ENCODE peak calls at places on chromosomes 11 and 22, in six cellular contexts. J is sigmoid colon, H is heart left ventricle, G is body of pancreas, W is stomach, M is ovary. C is an unnamed sample.

GRCh38 chr11:110311783-110312578 is 15.6 kb upstream of the RDX start:
- DNase-seq in J (no peak), H (no peak), G (no peak), W (no peak), M (no peak), C (no peak)

GRCh38 chr11:108592591-108593213 is 866 bp downstream of the EXPH5 start:
- DNase-seq in J (no peak), H (no peak), G (peak), W (peak), M (peak), C (peak)

GRCh38 chr11:118522571-118523072 is 4.7 kb upstream of the TTC36 start:
- DNase-seq in J (no peak), H (no peak), G (no peak), W (no peak), M (no peak), C (no peak)

GRCh38 chr11:76149713-76150112 is 56.6 kb downstream of the WNT11 start:
- DNase-seq in J (no peak), H (no peak), G (no peak), W (no peak), M (no peak), C (no peak)

GRCh38 chr11:22390283-22390655 is 52.1 kb downstream of the SLC17A6 start:
- DNase-seq in J (no peak), H (no peak), G (no peak), W (no peak), M (no peak), C (no peak)

GRCh38 chr11:10305964-10306918 is 1.4 kb downstream of the ADM start:
- DNase-seq in J (no peak), H (peak), G (peak), W (peak), M (no peak), C (peak)

GRCh38 chr11:8531312-8531711 is 62.7 kb downstream of the STK33 start:
- DNase-seq in J (no peak), H (peak), G (no peak), W (no peak), M (no peak), C (no peak)

GRCh38 chr11:1307998-1308744 is 1.3 kb downstream of the TOLLIP start:
- DNase-seq in J (no peak), H (no peak), G (peak), W (peak), M (no peak), C (no peak)

GRCh38 chr11:95559899-95560298 is 229.7 kb downstream of the FAM76B start:
- DNase-seq in J (no peak), H (no peak), G (peak), W (no peak), M (peak), C (peak)

GRCh38 chr22:44862981-44863860 is 110.8 kb downstream of the ARHGAP8 start:
- DNase-seq in J (no peak), H (peak), G (no peak), W (no peak), M (no peak), C (no peak)

GRCh38 chr11:106076421-106076922 is 675 bp downstream of the KBTBD3 start:
- DNase-seq in J (peak), H (no peak), G (peak), W (no peak), M (no peak), C (peak)

GRCh38 chr11:106072804-106073203 is 4.3 kb downstream of the KBTBD3 start:
- DNase-seq in J (no peak), H (no peak), G (no peak), W (no peak), M (no peak), C (no peak)

GRCh38 chr11:106082096-106082495 is 4.6 kb downstream of the AASDHPPT start:
- DNase-seq in J (no peak), H (no peak), G (no peak), W (no peak), M (no peak), C (no peak)

GRCh38 chr11:106077609-106078517 is at the start of gene AASDHPPT:
- DNase-seq in J (no peak), H (no peak), G (peak), W (peak), M (no peak), C (peak)

DNA sequence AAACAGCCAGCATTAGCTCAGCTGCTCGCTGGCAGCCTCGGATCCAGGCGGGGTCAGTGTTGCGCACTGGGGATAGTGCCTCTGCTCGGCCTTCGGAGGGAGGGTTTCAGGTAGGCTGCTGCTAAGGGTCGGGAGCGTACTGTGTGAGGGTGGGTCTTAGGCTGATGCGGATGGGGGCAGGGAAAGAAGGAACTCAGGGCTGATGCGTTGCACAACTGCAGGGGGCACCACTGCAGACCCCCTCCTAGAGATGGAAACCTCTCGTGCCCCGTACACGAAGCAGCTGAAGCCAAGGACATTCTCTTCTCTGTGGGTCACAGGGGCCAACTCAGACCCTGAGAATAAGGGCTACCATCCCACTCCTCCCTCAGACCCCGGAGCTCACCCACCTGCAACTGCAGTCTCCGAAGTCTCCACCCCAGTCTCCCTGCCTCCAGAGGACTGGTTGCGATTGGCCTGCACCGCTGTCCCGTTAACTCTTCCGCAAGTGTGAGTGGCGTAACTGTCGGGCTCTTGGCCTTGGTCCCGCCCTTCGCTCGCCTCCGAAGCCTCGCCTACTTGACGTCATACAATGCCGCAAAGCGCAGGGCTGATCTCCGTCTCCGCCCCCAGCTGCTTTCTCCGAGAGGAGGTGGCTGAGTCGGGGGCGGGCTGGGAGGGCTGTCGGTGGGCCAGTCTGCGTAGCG is at the start of gene KBTBD3:
- DNase-seq in J (peak), H (peak), G (peak), W (peak), M (peak), C (peak)
- TF ChIP-seq POLR2A in J (peak), H (peak), G (peak), W (no peak), M (peak), C (peak)

DNA sequence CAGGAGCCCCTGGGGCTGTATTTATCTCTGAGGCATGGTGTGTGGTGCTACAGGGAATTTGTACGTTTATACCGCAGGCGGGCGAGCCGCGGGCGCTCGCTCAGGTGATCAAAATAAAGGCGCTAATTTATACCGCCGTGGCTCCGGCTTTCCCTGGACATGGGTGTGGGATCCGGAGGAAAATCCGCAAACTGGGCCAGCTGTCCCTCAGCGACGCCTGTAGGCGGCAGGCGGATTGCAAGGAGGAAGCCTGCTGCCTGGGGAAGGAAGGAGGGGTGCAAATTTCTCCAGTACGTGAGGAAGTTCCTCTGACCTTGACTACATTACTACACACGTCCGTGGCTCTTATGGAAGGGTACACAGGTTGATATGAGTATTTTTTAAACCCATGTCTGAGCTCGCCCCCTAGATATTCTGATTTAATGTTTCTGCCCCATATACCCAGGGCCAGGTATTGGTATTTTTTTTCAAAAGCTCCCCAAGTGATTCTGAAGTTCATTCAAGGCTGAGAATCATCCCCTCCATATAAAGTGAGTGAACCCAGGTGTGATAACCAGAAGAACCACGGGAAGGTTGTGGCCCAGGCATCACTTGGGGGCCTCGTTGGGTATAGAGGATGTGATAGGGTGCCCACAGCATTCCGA is 2.8 kb downstream of the MYOD1 start:
- DNase-seq in J (no peak), H (no peak), G (no peak), W (no peak), M (no peak), C (no peak)
- TF ChIP-seq CTCF in J (no peak), H (no peak), G (peak), W (no peak), M (no peak), C (no peak)

GRCh38 chr11:65435981-65436411 is 13.4 kb downstream of the NEAT1 start:
- DNase-seq in J (peak), H (no peak), G (peak), W (peak), M (no peak), C (peak)
- TF ChIP-seq POLR2A in J (no peak), H (peak), G (no peak), W (no peak), M (peak), C (no peak)

GRCh38 chr11:13207270-13207664 is 70.3 kb upstream of the BMAL1 start:
- DNase-seq in J (no peak), H (no peak), G (no peak), W (no peak), M (no peak), C (no peak)

GRCh38 chr11:13208921-13209320 is 68.7 kb upstream of the BMAL1 start:
- DNase-seq in J (no peak), H (no peak), G (no peak), W (no peak), M (no peak), C (no peak)

GRCh38 chr11:13207665-13208594 is 69.7 kb upstream of the BMAL1 start:
- DNase-seq in J (no peak), H (no peak), G (no peak), W (no peak), M (peak), C (peak)

GRCh38 chr11:13209379-13209778 is 68.2 kb upstream of the BMAL1 start:
- DNase-seq in J (no peak), H (no peak), G (no peak), W (no peak), M (no peak), C (no peak)

DNA sequence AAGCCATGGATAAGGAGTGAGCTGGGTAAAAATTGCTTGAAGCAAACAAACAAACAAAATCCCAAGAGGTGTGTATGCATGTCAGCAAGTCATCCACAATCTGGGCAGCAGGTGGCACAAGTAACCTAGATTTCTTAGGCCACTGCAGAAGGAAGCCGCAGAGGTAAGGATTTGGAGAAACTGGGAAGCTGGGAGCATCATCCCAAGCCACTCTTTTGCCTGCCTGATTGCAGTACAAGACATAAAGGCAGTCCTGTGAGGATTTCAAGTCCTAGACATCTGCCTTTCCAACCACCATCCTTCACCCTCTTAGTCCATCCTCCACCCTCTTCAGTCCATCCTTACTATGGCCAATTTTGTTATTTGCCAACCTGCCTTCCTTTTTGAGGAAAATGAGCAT is 67.2 kb upstream of the BMAL1 start:
- DNase-seq in J (peak), H (no peak), G (peak), W (peak), M (peak), C (peak)
- TF ChIP-seq CTCF in J (peak), H (peak), G (peak), W (no peak), M (peak), C (peak)

GRCh38 chr11:47994417-47994816 is 14.1 kb downstream of the PTPRJ start:
- DNase-seq in J (no peak), H (no peak), G (no peak), W (no peak), M (no peak), C (no peak)

GRCh38 chr11:47991266-47991830 is 11.0 kb downstream of the PTPRJ start:
- DNase-seq in J (no peak), H (no peak), G (peak), W (peak), M (no peak), C (peak)

GRCh38 chr11:47989779-47990178 is 9.4 kb downstream of the PTPRJ start:
- DNase-seq in J (no peak), H (no peak), G (no peak), W (no peak), M (no peak), C (no peak)

GRCh38 chr11:47992959-47993820 is 12.8 kb downstream of the PTPRJ start:
- DNase-seq in J (no peak), H (no peak), G (no peak), W (no peak), M (no peak), C (peak)

DNA sequence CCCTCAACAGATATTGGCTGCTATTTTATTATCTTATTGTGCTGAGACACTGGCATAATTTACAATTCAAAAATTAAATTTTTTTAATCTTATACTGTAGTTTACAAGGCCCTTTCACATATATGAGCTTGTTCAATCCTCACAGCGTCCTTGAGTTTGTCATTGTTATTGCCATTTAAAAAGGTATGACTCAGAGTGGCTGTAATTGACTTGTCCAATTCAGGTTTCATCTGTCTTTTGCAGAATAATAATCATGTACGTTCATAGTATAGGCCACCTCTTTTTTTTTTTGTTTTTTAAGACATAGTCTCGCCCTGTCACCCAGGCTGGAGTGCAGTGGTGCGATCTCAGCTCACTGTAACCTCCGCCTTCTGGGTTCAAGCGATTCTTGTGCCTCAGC is 11.5 kb downstream of the PTPRJ start:
- DNase-seq in J (no peak), H (no peak), G (no peak), W (no peak), M (no peak), C (no peak)
- TF ChIP-seq POLR2A in J (no peak), H (no peak), G (no peak), W (no peak), M (no peak), C (no peak)